ENCODE peak calls at places on chromosome 1, in seven cellular contexts. K, W, Z, I, P, N and B are unnamed samples.
A peak's percentile ranks its signal among the peaks of the same experiment; 100 is the strongest.

GRCh38 chr1:248821101-248821500 is 4.6 kb downstream of the SH3BP5L start:
- DNase-seq in K (no peak), I (no peak), N (no peak), Z (no peak), P (no peak), W (no peak), B (peak; percentile 70)

GRCh38 chr1:207898260-207898659 is 12.7 kb downstream of the CD34 start:
- DNase-seq in K (no peak), P (no peak), I (no peak), W (no peak), N (no peak), Z (no peak), B (no peak)

GRCh38 chr1:234239515-234239914 is 133.7 kb upstream of the COA6 start:
- DNase-seq in I (no peak), K (no peak), N (no peak), P (no peak), Z (no peak), W (no peak), B (no peak)

GRCh38 chr1:11704226-11704619 is 12.7 kb downstream of the DRAXIN start:
- DNase-seq in K (no peak), N (no peak), I (no peak), W (no peak), P (no peak), Z (no peak), B (no peak)

GRCh38 chr1:99675292-99675691 is 29.4 kb downstream of the PALMD start:
- DNase-seq in K (no peak), P (no peak), Z (no peak), N (no peak), W (no peak), I (no peak), B (no peak)

GRCh38 chr1:203325004-203325417 is 19.7 kb downstream of the BTG2 start:
- DNase-seq in K (no peak), W (no peak), N (no peak), I (peak; percentile 70), P (no peak), Z (no peak), B (no peak)

GRCh38 chr1:80509965-80510522 is 1290.7 kb upstream of the ADGRL2 start:
- DNase-seq in I (no peak), Z (no peak), P (no peak), K (peak; percentile 0), N (no peak), W (no peak), B (no peak)

GRCh38 chr1:31937300-31938183 is 626 bp downstream of the PTP4A2 start:
- DNase-seq in P (peak; percentile 69), I (peak; percentile 82), N (peak; percentile 90), W (peak; percentile 70), K (no peak), Z (peak; percentile 79), B (no peak)

GRCh38 chr1:179229214-179230140 is at the start of gene ABL2:
- DNase-seq in I (peak; percentile 47), K (peak; percentile 31), Z (peak; percentile 48), N (peak; percentile 70), P (no peak), W (peak; percentile 19), B (no peak)

GRCh38 chr1:201888282-201889033 is at the start of gene SHISA4:
- DNase-seq in N (peak; percentile 80), W (peak; percentile 59), P (peak; percentile 80), Z (peak; percentile 83), K (peak; percentile 51), I (peak; percentile 54), B (no peak)

GRCh38 chr1:178389441-178389840 is 107.3 kb downstream of the CLEC20A start:
- DNase-seq in N (no peak), Z (no peak), K (no peak), W (no peak), P (no peak), I (no peak), B (no peak)

GRCh38 chr1:5886541-5887435 is 105.4 kb downstream of the NPHP4 start:
- DNase-seq in Z (no peak), N (no peak), P (no peak), W (no peak), I (no peak), K (no peak), B (no peak)

GRCh38 chr1:3581296-3581695 is 30.0 kb downstream of the MEGF6 start:
- DNase-seq in Z (no peak), W (no peak), I (no peak), P (no peak), K (no peak), N (no peak), B (no peak)

GRCh38 chr1:162882248-162882666 is 21.3 kb upstream of the CCDC190 start:
- DNase-seq in K (no peak), W (no peak), Z (no peak), P (no peak), N (no peak), I (no peak), B (no peak)

GRCh38 chr1:31765041-31765467 is 914 bp upstream of the ADGRB2 start:
- DNase-seq in P (no peak), K (no peak), Z (no peak), N (no peak), I (no peak), W (no peak), B (no peak)

GRCh38 chr1:184524248-184524647 is 137.4 kb downstream of the C1orf21 start:
- DNase-seq in P (no peak), I (no peak), Z (no peak), K (no peak), W (no peak), N (no peak), B (no peak)

GRCh38 chr1:246002725-246003441 is 504.2 kb downstream of the SMYD3 start:
- DNase-seq in Z (peak; percentile 95), P (peak; percentile 77), K (peak; percentile 73), I (peak; percentile 89), N (peak; percentile 85), W (peak; percentile 89), B (no peak)

DNA sequence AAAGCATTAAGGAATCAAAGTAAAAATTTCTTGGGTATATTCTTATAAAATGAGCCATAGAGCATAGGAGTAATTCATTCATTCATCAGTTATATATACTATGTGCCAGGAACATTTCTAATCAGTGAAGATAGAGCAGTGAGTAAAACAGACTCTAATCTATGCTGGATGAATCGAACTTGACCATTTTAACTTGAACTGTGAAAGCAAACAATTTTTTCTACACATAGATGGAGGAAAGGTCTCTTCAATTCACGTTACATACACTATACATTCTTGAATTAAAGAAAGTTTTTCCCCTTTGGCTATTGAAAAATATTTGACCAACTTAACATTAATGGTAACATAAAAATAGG is 1.6 kb downstream of the MACO1 start:
- DNase-seq in P (no peak), W (no peak), K (no peak), I (no peak), Z (no peak), N (no peak), B (no peak)
- H3K4me1 ChIP-seq in P (peaks cover 4% of the 10 kb centered on the region), W (peaks cover 13% of the 10 kb centered on the region), K (peaks cover 14% of the 10 kb centered on the region), I (peaks cover 59% of the 10 kb centered on the region), Z (peaks cover 62% of the 10 kb centered on the region), N (peaks cover 52% of the 10 kb centered on the region), B (peaks cover 64% of the 10 kb centered on the region)

GRCh38 chr1:153195216-153195615 is 8.0 kb upstream of the LELP1 start:
- DNase-seq in W (no peak), N (no peak), Z (no peak), P (no peak), K (no peak), I (no peak), B (no peak)

GRCh38 chr1:153194331-153195050 is 8.7 kb upstream of the LELP1 start:
- DNase-seq in Z (no peak), P (no peak), I (no peak), K (no peak), N (no peak), W (no peak), B (no peak)

GRCh38 chr1:153190373-153190772 is 12.9 kb upstream of the LELP1 start:
- DNase-seq in N (no peak), K (peak; percentile 27), W (no peak), P (no peak), Z (no peak), I (no peak), B (peak; percentile 37)

DNA sequence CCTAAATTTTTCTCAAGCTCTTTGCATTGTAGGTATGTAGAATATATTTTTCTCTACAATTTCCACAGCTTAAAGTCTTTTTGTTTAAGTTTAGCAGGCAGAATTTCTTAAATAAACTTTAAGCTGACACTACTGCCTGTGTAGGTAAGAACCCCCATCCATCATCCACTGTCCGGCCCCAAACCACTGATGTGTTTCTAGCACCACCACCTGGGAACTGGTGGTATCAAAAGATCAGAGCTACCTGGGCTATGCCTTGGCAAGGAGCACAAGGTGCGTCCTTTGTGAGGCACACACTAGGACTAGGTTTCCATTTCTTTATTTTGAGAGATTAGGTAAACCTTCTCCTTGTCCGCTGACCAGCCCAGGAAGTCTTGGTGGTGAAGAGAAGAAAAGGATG is 10.5 kb upstream of the LELP1 start:
- DNase-seq in N (no peak), P (no peak), Z (peak; percentile 29), W (no peak), K (peak; percentile 28), I (no peak), B (no peak)
- TF ChIP-seq CTCF in N (peak; percentile 18), P (no peak), Z (no peak), W (no peak), K (peak; percentile 73), I (no peak), B (no peak)

GRCh38 chr1:151287341-151287699 is 5.2 kb downstream of the ZNF687 start:
- DNase-seq in P (no peak), I (no peak), K (no peak), Z (no peak), W (no peak), N (no peak), B (no peak)
- TF ChIP-seq POLR2AphosphoS5 in P (no peak), I (no peak), K (no peak), Z (no peak), W (no peak), N (no peak), B (no peak)

GRCh38 chr1:10688409-10688786 is 108.0 kb downstream of the CASZ1 start:
- DNase-seq in P (no peak), K (no peak), N (no peak), I (no peak), W (no peak), Z (no peak), B (no peak)

GRCh38 chr1:10687142-10687715 is 109.2 kb downstream of the CASZ1 start:
- DNase-seq in K (no peak), P (no peak), I (peak; percentile 76), Z (peak; percentile 74), N (no peak), W (no peak), B (no peak)

GRCh38 chr1:10685851-10686403 is 110.5 kb downstream of the CASZ1 start:
- DNase-seq in N (no peak), W (no peak), Z (peak; percentile 72), I (no peak), K (no peak), P (no peak), B (no peak)

GRCh38 chr1:10686404-10687040 is 109.9 kb downstream of the CASZ1 start:
- DNase-seq in K (no peak), P (no peak), N (no peak), W (no peak), I (peak; percentile 31), Z (no peak), B (no peak)

DNA sequence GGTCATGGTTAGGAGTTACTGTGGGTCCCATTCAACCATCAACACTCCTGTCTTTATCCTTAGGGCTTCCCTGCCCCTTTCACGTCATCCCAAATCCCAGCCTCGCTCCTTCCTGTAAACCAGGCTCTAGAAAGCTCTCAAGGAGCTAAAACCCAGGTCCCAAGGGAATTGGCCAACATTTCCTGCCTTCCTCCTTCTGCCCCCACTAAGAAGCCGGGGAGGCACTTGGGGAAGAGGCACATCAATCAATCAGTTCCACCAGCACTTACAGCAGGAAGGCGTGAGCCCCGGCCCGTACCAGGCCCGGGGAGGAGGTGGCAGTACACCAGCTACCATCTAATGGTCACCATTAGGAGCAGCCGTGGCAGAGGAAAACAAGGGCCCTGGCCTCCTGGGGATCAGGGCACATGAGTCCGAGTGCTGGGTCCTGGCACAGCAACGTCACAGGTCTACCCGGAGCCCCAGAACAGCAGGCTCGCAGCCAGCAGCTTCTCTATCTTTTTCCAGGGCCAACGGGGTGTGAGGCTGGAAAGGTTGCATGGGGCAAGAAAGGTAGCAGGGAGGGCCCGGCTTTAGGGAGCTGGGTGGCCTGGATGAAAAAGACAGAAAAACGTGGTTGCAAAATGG is 108.6 kb downstream of the CASZ1 start:
- DNase-seq in W (no peak), P (no peak), Z (peak; percentile 68), N (no peak), I (no peak), K (no peak), B (no peak)
- H3K4me1 ChIP-seq in W (peaks cover 86% of the 10 kb centered on the region), P (peaks cover 4% of the 10 kb centered on the region), Z (peaks cover 100% of the 10 kb centered on the region), N (peaks cover 80% of the 10 kb centered on the region), I (peaks cover 99% of the 10 kb centered on the region), K (peaks cover 31% of the 10 kb centered on the region), B (peaks cover 85% of the 10 kb centered on the region)